ENCODE peak calls at places on chromosomes 13 and 19, in ten cellular contexts. P is CD8-positive, alpha-beta memory T cell; M is Panc1; W is effector memory CD4-positive, alpha-beta T cell; J is foreskin keratinocyte; E is AG04450; C is HL-60; U is esophagus squamous epithelium; Z is ascending aorta; D is PC-3. L is an unnamed sample.

GRCh38 chr13:99465454-99465853 is 35.8 kb upstream of the TM9SF2 start:
- DNase-seq in J (no peak), W (no peak), M (no peak), E (no peak), D (no peak), Z (no peak), U (no peak), C (no peak), P (no peak), L (no peak)

GRCh38 chr19:55539082-55539715 is 2.3 kb upstream of the SBK2 start:
- DNase-seq in P (no peak), W (no peak), J (no peak), E (no peak), D (no peak), M (no peak), C (no peak), Z (no peak), U (no peak), L (no peak)

GRCh38 chr13:110332750-110333149 is 25.7 kb downstream of the COL4A2 start:
- DNase-seq in Z (no peak), D (no peak), U (no peak), M (no peak), W (no peak), C (no peak), P (no peak), E (no peak), J (no peak), L (no peak)

GRCh38 chr19:4988770-4989251 is 19.9 kb downstream of the KDM4B start:
- DNase-seq in D (no peak), U (no peak), W (no peak), J (no peak), M (no peak), E (peak), C (no peak), P (no peak), Z (peak), L (no peak)

GRCh38 chr13:74883834-74884233 is 598.1 kb downstream of the TBC1D4 start:
- DNase-seq in P (no peak), Z (no peak), W (no peak), U (no peak), E (no peak), J (no peak), C (no peak), M (no peak), D (no peak), L (no peak)

GRCh38 chr13:46962286-46962941 is 65.6 kb upstream of the HTR2A start:
- DNase-seq in Z (no peak), C (no peak), D (peak), W (no peak), J (peak), M (no peak), P (no peak), U (no peak), E (no peak), L (no peak)

GRCh38 chr13:48950507-48950886 is 25.2 kb upstream of the FNDC3A start:
- DNase-seq in Z (no peak), J (peak), P (no peak), M (no peak), E (no peak), C (no peak), D (peak), W (no peak), U (no peak), L (no peak)

GRCh38 chr13:84086847-84087162 is 204.5 kb upstream of the SLITRK1 start:
- DNase-seq in J (no peak), E (no peak), P (no peak), D (no peak), Z (no peak), M (no peak), W (no peak), C (no peak), U (no peak), L (no peak)

GRCh38 chr13:50015263-50015662 is at the start of gene KCNRG:
- DNase-seq in D (no peak), M (no peak), E (no peak), Z (no peak), C (no peak), W (no peak), U (no peak), P (no peak), J (no peak), L (no peak)

GRCh38 chr13:70544706-70545105 is 436.5 kb upstream of the KLHL1 start:
- DNase-seq in E (no peak), W (no peak), D (no peak), J (no peak), P (no peak), M (no peak), U (no peak), C (no peak), Z (no peak), L (no peak)

GRCh38 chr13:52665325-52665724 is 12.7 kb downstream of the SUGT1 start:
- DNase-seq in W (no peak), P (peak), J (peak), E (no peak), C (no peak), Z (no peak), U (no peak), D (peak), M (no peak), L (no peak)

GRCh38 chr19:41784337-41785239 is 11.8 kb upstream of the CEACAM3 start:
- DNase-seq in Z (no peak), E (no peak), P (no peak), J (no peak), D (no peak), M (no peak), U (no peak), W (no peak), C (peak), L (no peak)

GRCh38 chr19:2356036-2356646 is 3.9 kb upstream of the TMPRSS9 start:
- DNase-seq in Z (no peak), C (no peak), W (no peak), U (no peak), D (no peak), M (no peak), J (no peak), P (no peak), E (no peak), L (no peak)

GRCh38 chr19:32988724-32989123 is 16.7 kb downstream of the FAAP24 start:
- DNase-seq in Z (no peak), D (no peak), U (no peak), P (no peak), J (no peak), M (no peak), W (no peak), C (no peak), E (no peak), L (no peak)

GRCh38 chr13:78443839-78444238 is 159.5 kb downstream of the POU4F1 start:
- DNase-seq in J (no peak), E (no peak), P (no peak), D (no peak), C (no peak), U (no peak), W (no peak), Z (no peak), M (no peak), L (no peak)
- H3K27ac ChIP-seq in J (no peak), E (no peak), P (no peak), D (no peak), C (no peak), U (no peak), W (no peak), Z (no peak), M (no peak), L (no peak)

GRCh38 chr19:19443283-19443682 is 37.8 kb downstream of the GATAD2A start:
- DNase-seq in E (no peak), U (no peak), W (no peak), J (no peak), D (no peak), P (no peak), C (no peak), Z (no peak), M (no peak), L (no peak)
- H3K27ac ChIP-seq in E (no peak), U (no peak), W (no peak), J (no peak), D (no peak), P (no peak), C (no peak), Z (no peak), M (no peak), L (no peak)

GRCh38 chr19:16337809-16338469 is 13.3 kb downstream of the KLF2 start:
- DNase-seq in P (no peak), U (no peak), E (no peak), Z (no peak), D (no peak), W (no peak), C (no peak), M (no peak), J (no peak), L (no peak)
- H3K27ac ChIP-seq in P (no peak), U (peak), E (peak), Z (peak), D (peak), W (peak), C (no peak), M (peak), J (no peak), L (no peak)

DNA sequence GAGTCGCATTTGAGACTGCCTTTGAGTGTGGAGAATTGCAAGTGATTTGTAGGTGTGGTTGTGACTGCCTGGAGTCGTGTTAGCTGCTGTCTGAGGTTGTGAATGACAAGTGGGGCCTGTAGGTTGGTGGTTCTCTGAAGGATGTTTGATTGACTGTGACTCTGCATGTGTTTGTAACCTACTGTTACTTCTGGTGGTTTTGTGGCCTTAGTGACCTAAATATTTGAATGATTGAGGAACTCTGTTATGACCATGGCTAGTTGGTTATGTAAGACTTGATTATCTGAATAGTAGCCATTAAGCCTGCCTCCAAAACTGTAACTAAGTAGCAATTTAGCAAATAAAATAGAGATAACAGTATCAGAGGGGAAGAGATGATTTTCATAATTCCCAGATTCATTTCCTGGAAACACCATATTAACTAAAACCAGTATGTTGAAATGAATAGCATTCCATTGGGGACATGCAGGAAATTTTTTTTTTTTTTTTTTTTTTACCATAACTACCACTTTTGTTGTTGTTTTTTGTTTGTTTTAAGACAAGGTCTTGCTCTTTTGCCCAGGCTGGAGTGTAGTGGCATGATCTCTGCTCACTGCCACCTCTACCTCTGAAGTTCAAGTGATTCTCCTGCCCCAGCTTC is 846 bp downstream of the ZNF382 start:
- DNase-seq in U (no peak), C (no peak), J (no peak), E (no peak), M (no peak), W (no peak), P (no peak), D (no peak), Z (no peak), L (no peak)
- H3K27ac ChIP-seq in U (peak), C (peak), J (no peak), E (no peak), M (no peak), W (peak), P (peak), D (no peak), Z (peak), L (no peak)

DNA sequence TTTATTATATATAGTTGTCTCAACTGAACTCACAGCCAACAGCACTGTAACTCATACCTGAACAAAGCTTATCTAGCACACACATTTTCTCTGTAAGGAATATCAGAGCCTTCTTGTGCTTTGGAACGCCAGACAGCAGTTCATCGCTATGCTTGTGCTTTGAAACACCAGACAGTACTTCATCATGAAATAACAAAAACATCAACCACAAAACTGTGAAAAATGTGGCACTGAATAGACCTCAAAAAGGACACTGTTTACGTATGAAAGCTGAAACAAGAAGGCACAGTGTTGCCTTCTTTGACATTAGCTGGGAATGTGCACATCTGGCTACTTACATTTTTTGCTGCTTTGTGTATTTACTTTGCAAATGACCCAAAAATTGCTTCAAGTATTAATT is 160.2 kb downstream of the PDS5B start:
- DNase-seq in U (no peak), P (no peak), J (no peak), Z (no peak), M (no peak), E (no peak), C (no peak), D (no peak), W (no peak), L (no peak)
- H3K27ac ChIP-seq in U (no peak), P (no peak), J (no peak), Z (no peak), M (no peak), E (no peak), C (no peak), D (no peak), W (no peak), L (no peak)

GRCh38 chr19:17090501-17091074 is 15.0 kb downstream of the MYO9B start:
- DNase-seq in U (no peak), C (peak), W (no peak), Z (no peak), J (no peak), E (no peak), M (no peak), P (no peak), D (no peak), L (no peak)
- H3K27ac ChIP-seq in U (peak), C (peak), W (no peak), Z (peak), J (peak), E (peak), M (no peak), P (no peak), D (no peak), L (no peak)

DNA sequence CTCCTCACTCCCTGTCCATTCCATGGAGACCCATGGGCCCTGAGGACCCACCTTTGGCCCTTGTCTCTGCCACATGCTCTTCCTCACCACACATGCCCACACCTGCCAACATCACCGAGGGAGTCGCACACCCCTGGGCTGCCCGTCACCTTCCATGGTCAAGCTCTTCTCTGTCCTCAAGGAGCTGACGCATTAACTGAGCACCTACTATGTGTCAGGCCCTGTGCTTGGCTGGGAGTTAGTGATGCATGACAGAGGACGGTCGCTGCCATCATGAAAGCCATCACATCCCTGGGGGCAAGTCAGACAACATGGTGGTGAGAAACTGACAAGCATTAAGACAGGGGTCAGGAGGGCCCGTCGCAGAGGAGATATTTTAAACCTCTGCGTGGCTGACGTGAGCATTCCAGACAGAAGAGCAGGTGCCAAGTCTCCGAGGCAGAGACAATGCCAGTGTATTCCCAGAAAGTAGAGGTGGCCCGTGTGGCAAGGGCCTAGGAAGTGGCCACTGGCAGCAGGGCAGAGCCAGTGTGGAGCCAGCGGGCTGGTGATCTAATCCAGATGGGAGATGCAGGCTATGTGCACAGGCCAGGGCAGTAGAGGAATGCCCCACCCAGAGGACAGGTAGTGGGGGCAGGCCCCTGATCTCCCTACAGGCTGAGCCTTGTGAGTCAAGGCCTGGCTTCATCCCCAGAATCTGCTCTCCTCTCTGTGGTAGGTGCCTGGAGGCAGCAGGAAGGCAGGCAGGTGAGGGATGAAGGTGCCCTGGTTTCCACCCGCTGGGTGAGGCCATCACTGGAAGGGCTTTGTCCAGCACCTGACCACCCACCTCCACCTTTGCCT is 21.2 kb downstream of the ELAVL1 start:
- DNase-seq in D (peak), E (no peak), Z (no peak), J (peak), M (no peak), W (no peak), U (no peak), P (no peak), C (no peak), L (no peak)
- H3K27ac ChIP-seq in D (peak), E (no peak), Z (no peak), J (no peak), M (no peak), W (no peak), U (no peak), P (no peak), C (no peak), L (no peak)

GRCh38 chr13:34897220-34897619 is 44.9 kb upstream of the NBEA start:
- DNase-seq in U (no peak), J (no peak), W (no peak), M (no peak), D (peak), Z (no peak), C (no peak), P (no peak), E (no peak), L (no peak)

GRCh38 chr13:34899888-34900287 is 42.2 kb upstream of the NBEA start:
- DNase-seq in E (no peak), D (no peak), J (no peak), Z (no peak), M (no peak), W (no peak), U (no peak), P (no peak), C (no peak), L (no peak)

GRCh38 chr13:34901577-34901976 is 40.5 kb upstream of the NBEA start:
- DNase-seq in E (no peak), D (no peak), P (no peak), C (no peak), U (no peak), W (no peak), Z (no peak), J (no peak), M (no peak), L (no peak)

GRCh38 chr13:34894756-34895155 is 47.3 kb upstream of the NBEA start:
- DNase-seq in J (no peak), D (no peak), C (no peak), U (no peak), Z (no peak), M (no peak), P (no peak), W (no peak), E (no peak), L (no peak)

GRCh38 chr13:34900288-34900739 is 41.8 kb upstream of the NBEA start:
- DNase-seq in D (no peak), Z (no peak), E (no peak), W (no peak), M (no peak), U (no peak), C (no peak), J (no peak), P (no peak), L (no peak)
- H3K27ac ChIP-seq in D (no peak), Z (no peak), E (no peak), W (no peak), M (no peak), U (no peak), C (no peak), J (no peak), P (no peak), L (no peak)